ENCODE peak calls at places on chromosome 22, in six cellular contexts. O, X, D, E, U and T are unnamed samples.

GRCh38 chr22:50292643-50293440 is 14.6 kb downstream of the PLXNB2 start:
- DNase-seq in O (no peak), X (no peak), D (peak; percentile 65), E (no peak), U (no peak), T (no peak)

GRCh38 chr22:35177811-35178210 is 79.5 kb upstream of the HMGXB4 start:
- DNase-seq in O (no peak), X (no peak), D (no peak), E (no peak), U (no peak), T (no peak)

GRCh38 chr22:49156662-49157285 is 670.9 kb downstream of the BRD1 start:
- DNase-seq in O (no peak), X (no peak), D (no peak), E (peak; percentile 57), U (no peak), T (no peak)

GRCh38 chr22:23037429-23038333 is 32.6 kb upstream of the GNAZ start:
- DNase-seq in O (no peak), X (peak; percentile 57), D (no peak), E (no peak), U (no peak), T (no peak)

GRCh38 chr22:40401532-40401931 is 31.1 kb downstream of the SGSM3 start:
- DNase-seq in O (no peak), X (no peak), D (no peak), E (no peak), U (no peak), T (no peak)

GRCh38 chr22:19855504-19856409 is 1.1 kb upstream of the GNB1L start:
- DNase-seq in O (peak; percentile 95), X (peak; percentile 96), D (no peak), E (peak; percentile 75), U (peak; percentile 35), T (no peak)

GRCh38 chr22:48702573-48703264 is 1125.0 kb downstream of the BRD1 start:
- DNase-seq in O (peak; percentile 98), X (no peak), D (no peak), E (no peak), U (no peak), T (no peak)

GRCh38 chr22:39220897-39221850 is 23.6 kb downstream of the PDGFB start:
- DNase-seq in O (no peak), X (no peak), D (no peak), E (no peak), U (no peak), T (peak; percentile 12)

GRCh38 chr22:49046546-49047305 is 780.9 kb downstream of the BRD1 start:
- DNase-seq in O (peak; percentile 50), X (peak; percentile 69), D (peak; percentile 89), E (peak; percentile 87), U (no peak), T (no peak)

GRCh38 chr22:48948575-48949170 is 879.0 kb downstream of the BRD1 start:
- DNase-seq in O (no peak), X (no peak), D (peak; percentile 22), E (no peak), U (no peak), T (no peak)

GRCh38 chr22:47450876-47451475 is 688.5 kb downstream of the TBC1D22A start:
- DNase-seq in O (no peak), X (no peak), D (no peak), E (peak; percentile 51), U (no peak), T (no peak)

GRCh38 chr22:50531546-50532352 is 1.9 kb upstream of the TYMP start:
- DNase-seq in O (no peak), X (no peak), D (peak; percentile 77), E (peak; percentile 90), U (no peak), T (peak; percentile 63)

GRCh38 chr22:27242111-27242436 is 559.5 kb downstream of the MN1 start:
- DNase-seq in O (no peak), X (no peak), D (no peak), E (no peak), U (no peak), T (no peak)

GRCh38 chr22:49925525-49926128 is 7.2 kb downstream of the CRELD2 start:
- DNase-seq in O (no peak), X (no peak), D (no peak), E (no peak), U (peak; percentile 71), T (no peak)

GRCh38 chr22:50563410-50564160 is 866 bp upstream of the SYCE3 start:
- DNase-seq in O (peak; percentile 34), X (no peak), D (no peak), E (peak; percentile 37), U (no peak), T (no peak)

GRCh38 chr22:19506212-19506611 is 18.0 kb downstream of the CLDN5 start:
- DNase-seq in O (no peak), X (no peak), D (no peak), E (no peak), U (no peak), T (no peak)

GRCh38 chr22:25221790-25222189 is 2.4 kb downstream of the CRYBB2 start:
- DNase-seq in O (no peak), X (no peak), D (no peak), E (no peak), U (no peak), T (no peak)

GRCh38 chr22:40237788-40238424 is 60.2 kb downstream of the TNRC6B start:
- DNase-seq in O (no peak), X (no peak), D (no peak), E (no peak), U (no peak), T (no peak)

GRCh38 chr22:28801845-28802594 is 1.7 kb upstream of the XBP1 start:
- DNase-seq in O (peak; percentile 87), X (peak; percentile 63), D (no peak), E (no peak), U (no peak), T (no peak)

GRCh38 chr22:46619830-46620501 is at the start of gene GRAMD4:
- DNase-seq in O (peak; percentile 18), X (peak; percentile 16), D (no peak), E (peak; percentile 95), U (no peak), T (no peak)

GRCh38 chr22:20424937-20425587 is 12.6 kb downstream of the SCARF2 start:
- DNase-seq in O (no peak), X (peak; percentile 70), D (no peak), E (peak; percentile 75), U (no peak), T (no peak)

GRCh38 chr22:40628354-40629042 is 8.0 kb downstream of the MRTFA start:
- DNase-seq in O (no peak), X (no peak), D (no peak), E (no peak), U (peak; percentile 57), T (no peak)

GRCh38 chr22:34804588-34804987 is 261.4 kb upstream of the ISX start:
- DNase-seq in O (no peak), X (no peak), D (no peak), E (no peak), U (no peak), T (no peak)

GRCh38 chr22:21937041-21937820 is 15.4 kb downstream of the PPM1F start:
- DNase-seq in O (no peak), X (no peak), D (no peak), E (no peak), U (no peak), T (no peak)
- TF ChIP-seq TAF1 in O (no peak), X (no peak), D (no peak), E (no peak), U (no peak), T (no peak)

DNA sequence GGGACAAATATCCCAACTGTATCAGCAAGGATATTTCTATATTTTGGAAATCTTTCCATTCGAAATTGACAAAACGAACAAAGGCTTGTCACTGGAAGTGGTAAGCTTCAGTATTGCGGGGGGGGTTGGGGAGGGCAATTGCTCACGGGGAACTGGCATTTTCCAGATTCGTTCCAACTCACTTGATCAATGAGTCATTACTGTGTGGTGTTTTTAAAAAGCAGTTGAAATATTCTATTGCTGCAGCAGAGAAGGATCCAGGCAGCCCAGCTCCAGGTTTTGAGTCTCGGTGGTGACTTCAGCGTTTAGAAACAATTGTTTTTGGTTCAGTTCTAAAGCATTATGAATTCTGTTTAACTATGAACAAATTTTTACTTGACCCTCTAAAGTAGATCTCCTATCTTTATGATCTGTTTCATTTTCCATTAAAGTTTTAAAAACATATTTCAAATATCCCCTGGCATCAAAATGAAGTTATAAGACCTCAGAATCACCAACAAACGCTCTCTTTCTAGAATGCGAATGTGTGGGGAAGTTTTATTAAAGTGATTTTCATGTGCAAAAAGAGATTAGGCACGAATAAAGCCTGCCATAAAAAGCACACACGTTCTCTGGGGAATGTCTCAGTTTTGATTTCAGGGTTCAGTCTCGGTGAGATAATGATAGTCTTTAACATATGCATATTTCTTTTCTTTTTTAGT is 33.7 kb upstream of the FBLN1 start:
- DNase-seq in O (no peak), X (no peak), D (no peak), E (no peak), U (no peak), T (no peak)
- TF ChIP-seq TAF1 in O (no peak), X (no peak), D (no peak), E (no peak), U (no peak), T (no peak)

DNA sequence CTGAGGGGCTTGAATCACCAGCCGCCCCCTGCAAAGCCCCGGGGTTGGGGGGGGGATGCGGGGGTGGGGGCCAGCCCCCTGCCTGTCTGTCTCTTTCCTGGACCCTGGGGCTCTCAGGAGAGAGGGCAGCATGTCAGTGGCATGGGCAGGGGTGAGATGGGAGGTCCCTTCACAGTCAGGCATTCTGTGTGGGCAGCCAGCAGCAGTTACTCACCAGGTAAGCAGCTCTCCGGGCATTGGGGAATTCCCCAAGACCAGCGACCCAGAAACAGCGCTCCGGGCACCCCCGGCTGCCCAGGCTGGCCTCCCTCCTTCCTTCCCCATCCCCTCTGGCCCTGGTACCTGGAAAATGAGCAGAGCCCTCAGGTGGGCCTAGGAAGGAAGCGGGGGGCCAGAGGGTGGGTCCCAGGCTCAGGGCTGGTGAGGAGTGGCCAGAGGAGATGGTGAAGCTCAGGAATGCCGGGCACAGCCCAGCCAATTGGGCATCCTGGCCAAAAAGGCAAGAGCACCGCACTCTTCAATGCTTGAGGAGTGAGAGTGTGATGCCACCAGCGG is 4.2 kb upstream of the LIF start:
- DNase-seq in O (no peak), X (no peak), D (no peak), E (peak; percentile 55), U (no peak), T (no peak)
- TF ChIP-seq TAF1 in O (no peak), X (no peak), D (no peak), E (no peak), U (no peak), T (no peak)

GRCh38 chr22:42414565-42415298 is 17.5 kb downstream of the NFAM1 start:
- DNase-seq in O (no peak), X (peak; percentile 22), D (no peak), E (no peak), U (no peak), T (no peak)
- TF ChIP-seq TAF1 in O (no peak), X (no peak), D (no peak), E (no peak), U (no peak), T (no peak)